ENCODE peak calls at places on chromosomes 2 and 18, in six cellular contexts. A is tibial nerve, T is adrenal gland, M is Panc1, Y is vagina, L is right lobe of liver. J is an unnamed sample. For H3K4me1, the result is how much of the 10 kb centered on the place peaks cover.

GRCh38 chr2:172113617-172114016 is 10.9 kb upstream of the DLX2 start:
- DNase-seq in A (no peak), M (no peak), Y (no peak), L (no peak), T (no peak), J (no peak)

GRCh38 chr2:15771124-15771523 is 169.2 kb upstream of the MYCN start:
- DNase-seq in Y (no peak), M (no peak), T (no peak), A (no peak), L (no peak), J (no peak)

GRCh38 chr2:129903586-129904425 is 75.7 kb upstream of the RAB6C start:
- DNase-seq in Y (peak), T (peak), A (no peak), M (no peak), L (no peak), J (no peak)

GRCh38 chr2:227029706-227030105 is 134.3 kb downstream of the COL4A4 start:
- DNase-seq in L (no peak), M (no peak), T (no peak), Y (no peak), A (no peak), J (no peak)

GRCh38 chr18:63421514-63421913 is 762 bp downstream of the VPS4B start:
- DNase-seq in A (no peak), T (no peak), M (no peak), Y (no peak), L (no peak), J (no peak)

GRCh38 chr2:159677654-159678053 is 34.7 kb upstream of the MARCHF7 start:
- DNase-seq in Y (no peak), A (no peak), T (no peak), L (no peak), M (peak), J (no peak)

GRCh38 chr2:212646698-212647097 is 108.1 kb upstream of the ERBB4 start:
- DNase-seq in L (no peak), Y (no peak), A (no peak), M (no peak), T (no peak), J (no peak)

GRCh38 chr2:101980368-101980767 is 11.4 kb upstream of the IL1R2 start:
- DNase-seq in A (no peak), M (no peak), L (no peak), T (no peak), Y (no peak), J (no peak)

GRCh38 chr2:213216461-213216860 is 65.0 kb upstream of the IKZF2 start:
- DNase-seq in T (no peak), L (no peak), A (no peak), Y (no peak), M (no peak), J (no peak)

GRCh38 chr2:17583166-17583565 is 42.7 kb downstream of the VSNL1 start:
- DNase-seq in A (no peak), L (no peak), Y (no peak), M (no peak), T (no peak), J (no peak)

GRCh38 chr2:207617011-207617671 is 8.1 kb downstream of the METTL21A start:
- DNase-seq in M (peak), T (no peak), A (no peak), Y (no peak), L (no peak), J (no peak)

GRCh38 chr18:22268641-22269128 is 99.3 kb downstream of the GATA6 start:
- DNase-seq in M (no peak), L (no peak), Y (no peak), T (no peak), A (no peak), J (no peak)

GRCh38 chr2:27799646-27800010 is 28.1 kb downstream of the MRPL33 start:
- DNase-seq in M (no peak), L (no peak), Y (no peak), A (no peak), T (no peak), J (no peak)

GRCh38 chr2:239246723-239247122 is 154.1 kb downstream of the HDAC4 start:
- DNase-seq in T (peak), Y (no peak), A (no peak), M (no peak), L (no peak), J (peak)

GRCh38 chr2:136378712-136379595 is 261.0 kb upstream of the CXCR4 start:
- DNase-seq in M (peak), Y (no peak), L (no peak), T (peak), A (no peak), J (peak)

GRCh38 chr2:122023059-122023879 is 267.8 kb downstream of the TSN start:
- DNase-seq in T (peak), M (no peak), A (no peak), L (no peak), Y (no peak), J (no peak)

GRCh38 chr18:36015629-36016028 is 43.1 kb downstream of the RMP24 start:
- DNase-seq in L (no peak), M (no peak), T (no peak), A (no peak), Y (no peak), J (no peak)

GRCh38 chr2:128318776-128319456 is at the start of gene HS6ST1:
- DNase-seq in Y (no peak), M (no peak), T (peak), L (peak), A (peak), J (peak)

GRCh38 chr2:55384786-55385185 is 34.9 kb downstream of the CCDC88A start:
- DNase-seq in T (no peak), L (no peak), A (no peak), M (no peak), Y (no peak), J (no peak)

GRCh38 chr2:7795358-7796199 is 878.4 kb downstream of the RNF144A start:
- DNase-seq in Y (no peak), T (peak), L (no peak), A (no peak), M (no peak), J (no peak)

GRCh38 chr18:26479686-26480079 is 68.7 kb downstream of the KCTD1 start:
- DNase-seq in A (no peak), M (no peak), L (no peak), T (no peak), Y (no peak), J (no peak)

GRCh38 chr2:168632733-168633132 is 169.7 kb upstream of the NOSTRIN start:
- DNase-seq in A (no peak), Y (no peak), T (no peak), M (no peak), L (no peak), J (no peak)

GRCh38 chr2:210299974-210300373 is 15.0 kb downstream of the MYL1 start:
- DNase-seq in T (no peak), Y (no peak), L (no peak), M (no peak), A (no peak), J (no peak)

GRCh38 chr2:229601396-229601795 is 113.0 kb downstream of the DNER start:
- DNase-seq in Y (no peak), A (no peak), M (no peak), L (no peak), T (no peak), J (no peak)

DNA sequence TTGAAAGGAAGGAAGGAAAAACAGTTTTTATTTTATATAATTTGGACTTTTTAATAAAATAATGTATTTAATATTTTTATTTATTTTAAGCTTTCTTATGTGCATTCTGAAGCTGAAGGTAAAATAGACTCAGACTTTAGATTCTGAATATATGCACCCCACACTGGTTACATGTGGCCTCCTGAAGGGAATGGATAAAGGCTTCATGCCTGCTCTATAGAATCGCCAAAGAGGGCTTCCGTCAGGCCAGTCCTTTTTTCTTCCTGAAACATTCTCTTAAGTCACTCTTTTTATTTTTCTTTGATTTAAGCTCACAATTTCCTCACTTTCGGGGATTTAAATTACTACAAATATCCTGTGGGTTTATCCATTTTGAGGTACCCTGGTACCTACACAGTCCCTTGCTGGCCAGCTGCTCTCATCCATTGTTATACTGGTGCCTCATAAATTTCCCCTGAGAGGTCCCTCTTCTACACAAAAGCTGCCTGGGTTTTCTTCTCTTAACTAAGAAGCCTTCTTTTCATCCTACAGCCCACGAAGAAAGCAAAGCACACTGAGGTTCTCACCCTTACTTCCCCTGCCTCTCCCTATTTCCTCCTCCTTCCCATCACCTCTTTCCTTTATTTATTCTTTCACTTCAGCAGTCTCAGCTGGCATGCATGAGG is 154.8 kb downstream of the CSRNP3 start:
- DNase-seq in L (no peak), Y (no peak), M (no peak), A (no peak), T (no peak), J (no peak)
- H3K27ac ChIP-seq in L (no peak), Y (no peak), M (no peak), A (no peak), T (no peak), J (no peak)

GRCh38 chr2:142750858-142751257 is 126.6 kb upstream of the KYNU start:
- DNase-seq in M (no peak), Y (no peak), T (no peak), A (no peak), L (no peak), J (no peak)
- H3K4me1 ChIP-seq in M (under half), Y (under half), T (under half), A (under half), L (under half), J (under half)

GRCh38 chr2:112273349-112273748 is 2.0 kb upstream of the ZC3H6 start:
- DNase-seq in Y (no peak), L (no peak), A (no peak), T (no peak), M (no peak), J (no peak)

GRCh38 chr2:112276954-112277353 is 1.6 kb downstream of the ZC3H6 start:
- DNase-seq in A (no peak), M (no peak), T (no peak), L (no peak), Y (no peak), J (no peak)

GRCh38 chr2:112277591-112278220 is 2.3 kb downstream of the ZC3H6 start:
- DNase-seq in A (no peak), L (no peak), M (no peak), T (no peak), Y (no peak), J (no peak)

GRCh38 chr2:112275887-112276773 is 733 bp downstream of the ZC3H6 start:
- DNase-seq in T (peak), Y (no peak), L (peak), A (peak), M (no peak), J (peak)

GRCh38 chr2:112275314-112275886 is at the start of gene ZC3H6:
- DNase-seq in L (peak), Y (no peak), M (peak), A (peak), T (peak), J (peak)
- TF ChIP-seq CTCF in L (peak), Y (no peak), M (no peak), A (peak), T (peak), J (peak)

GRCh38 chr2:241894056-241894641 is 24.6 kb downstream of the RTP5 start:
- DNase-seq in T (peak), L (peak), Y (no peak), A (peak), M (no peak), J (peak)

GRCh38 chr2:241896746-241897201 is 27.2 kb downstream of the RTP5 start:
- DNase-seq in L (peak), M (no peak), T (peak), Y (no peak), A (peak), J (no peak)

GRCh38 chr2:241895732-241896641 is 26.5 kb downstream of the RTP5 start:
- DNase-seq in L (peak), T (peak), M (no peak), Y (no peak), A (peak), J (peak)

GRCh38 chr2:241894681-241895426 is 25.3 kb downstream of the RTP5 start:
- DNase-seq in A (peak), L (peak), Y (no peak), T (peak), M (no peak), J (peak)

GRCh38 chr2:241895427-241895731 is 25.9 kb downstream of the RTP5 start:
- DNase-seq in M (no peak), Y (no peak), A (peak), T (no peak), L (no peak), J (no peak)
- H3K27ac ChIP-seq in M (peak), Y (peak), A (peak), T (no peak), L (peak), J (no peak)

DNA sequence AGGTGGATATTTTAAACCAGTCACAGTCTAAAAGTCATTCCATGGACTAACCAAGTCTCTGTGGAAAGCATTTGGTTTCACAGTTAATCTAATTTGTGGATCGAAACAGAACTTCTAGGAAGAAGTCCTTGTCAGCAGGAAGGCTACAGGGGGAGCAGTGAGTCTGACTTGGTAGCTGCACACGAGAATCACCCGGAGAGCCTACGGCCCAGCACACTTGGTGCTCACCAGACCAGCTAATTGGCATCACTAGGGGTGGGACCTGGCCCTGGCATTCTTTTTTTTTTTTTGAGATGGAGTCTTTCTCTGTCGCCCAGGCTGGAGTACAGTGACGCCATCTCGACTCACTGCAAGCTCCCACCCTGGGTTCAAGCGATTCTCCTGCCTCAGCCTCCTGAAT is 97.7 kb downstream of the ZNF532 start:
- DNase-seq in T (no peak), M (no peak), A (no peak), Y (no peak), L (no peak), J (no peak)
- H3K4me1 ChIP-seq in T (under half), M (under half), A (under half), Y (under half), L (under half), J (under half)